ENCODE peak calls at places on chromosomes 2 and 18, in six cellular contexts. O is AG10803; B is CD4-positive, CD25-positive, alpha-beta regulatory T cell; E is transverse colon; L is A549; F is kidney epithelial cell. N is an unnamed sample.
A peak's percentile ranks its signal among the peaks of the same experiment; 100 is the strongest.

GRCh38 chr18:68734311-68734710 is 19.4 kb upstream of the TMX3 start:
- DNase-seq in O (peak; percentile 73), B (no peak), F (no peak), E (no peak), L (no peak), N (no peak)

GRCh38 chr2:173858297-173858731 is 106.9 kb downstream of the SP3 start:
- DNase-seq in B (no peak), F (peak; percentile 12), O (no peak), E (no peak), L (no peak), N (no peak)

GRCh38 chr18:31711365-31712035 is 27.1 kb upstream of the B4GALT6 start:
- DNase-seq in O (no peak), B (no peak), F (no peak), L (no peak), E (no peak), N (no peak)

GRCh38 chr2:67702284-67702683 is 305.2 kb downstream of the ETAA1 start:
- DNase-seq in E (no peak), F (no peak), B (no peak), O (no peak), L (no peak), N (no peak)

GRCh38 chr18:55634545-55634944 is 46.6 kb upstream of the TCF4 start:
- DNase-seq in L (no peak), F (peak; percentile 7), B (no peak), E (no peak), O (peak; percentile 89), N (no peak)

GRCh38 chr2:174914894-174915760 is 90.1 kb downstream of the CHN1 start:
- DNase-seq in L (no peak), O (peak; percentile 19), F (no peak), B (no peak), E (no peak), N (no peak)

GRCh38 chr2:135916232-135916631 is 40.0 kb upstream of the MCM6 start:
- DNase-seq in F (peak; percentile 4), O (peak; percentile 35), E (no peak), B (peak; percentile 81), L (peak; percentile 6), N (no peak)

GRCh38 chr2:134460583-134460998 is 206.7 kb downstream of the MGAT5 start:
- DNase-seq in L (peak; percentile 64), F (no peak), E (peak; percentile 31), O (peak; percentile 55), B (peak; percentile 50), N (no peak)

GRCh38 chr2:138622606-138623005 is 121.0 kb downstream of the SPOPL start:
- DNase-seq in O (no peak), L (no peak), E (no peak), B (no peak), F (no peak), N (no peak)

GRCh38 chr2:10847008-10847407 is 34.4 kb upstream of the PDIA6 start:
- DNase-seq in E (no peak), L (no peak), O (no peak), F (no peak), B (no peak), N (peak; percentile 73)

GRCh38 chr2:215059724-215060123 is 78.7 kb downstream of the ABCA12 start:
- DNase-seq in L (no peak), B (no peak), O (no peak), E (no peak), F (no peak), N (no peak)

GRCh38 chr2:12759248-12759647 is 42.5 kb downstream of the TRIB2 start:
- DNase-seq in F (peak; percentile 42), O (peak; percentile 97), E (no peak), B (no peak), L (no peak), N (no peak)

GRCh38 chr2:223416826-223417610 is 185.1 kb downstream of the SCG2 start:
- DNase-seq in L (no peak), O (peak; percentile 40), F (no peak), B (no peak), E (no peak), N (peak; percentile 70)

GRCh38 chr2:196077821-196078220 is 9.2 kb upstream of the DNAH7 start:
- DNase-seq in O (no peak), B (no peak), L (no peak), E (peak; percentile 23), F (no peak), N (no peak)

GRCh38 chr2:152464853-152465470 is 130.0 kb downstream of the FMNL2 start:
- DNase-seq in F (no peak), B (no peak), E (no peak), L (no peak), O (no peak), N (no peak)

GRCh38 chr2:64400733-64401500 is 53.0 kb upstream of the LGALSL start:
- DNase-seq in O (no peak), L (no peak), E (peak; percentile 43), F (no peak), B (no peak), N (no peak)

GRCh38 chr18:24369420-24369819 is 28.2 kb downstream of the OSBPL1A start:
- DNase-seq in E (no peak), O (peak; percentile 83), L (no peak), F (no peak), B (no peak), N (no peak)

GRCh38 chr2:38170733-38171132 is 94.8 kb upstream of the CYP1B1 start:
- DNase-seq in F (no peak), E (no peak), L (no peak), O (no peak), B (no peak), N (no peak)

GRCh38 chr18:60198063-60198462 is 174.5 kb downstream of the MC4R start:
- DNase-seq in E (no peak), B (no peak), F (no peak), L (no peak), O (peak; percentile 53), N (no peak)

GRCh38 chr2:190843874-190844699 is 36.5 kb upstream of the GLS start:
- DNase-seq in L (peak; percentile 31), B (peak; percentile 53), O (no peak), F (no peak), E (no peak), N (no peak)

GRCh38 chr2:18750662-18751554 is 161.5 kb upstream of the NT5C1B start:
- DNase-seq in E (no peak), O (peak; percentile 63), B (no peak), F (no peak), L (no peak), N (no peak)

GRCh38 chr2:134706587-134707329 is 12.0 kb downstream of the TMEM163 start:
- DNase-seq in F (no peak), L (no peak), E (no peak), O (no peak), B (no peak), N (no peak)

GRCh38 chr2:135926605-135927004 is 50.4 kb upstream of the MCM6 start:
- DNase-seq in B (no peak), L (no peak), F (no peak), E (no peak), O (no peak), N (no peak)

GRCh38 chr2:141947715-141948114 is 183.1 kb downstream of the LRP1B start:
- DNase-seq in L (no peak), B (no peak), F (no peak), O (no peak), E (no peak), N (no peak)

GRCh38 chr2:229344151-229344551 is 73.1 kb upstream of the PID1 start:
- DNase-seq in L (no peak), O (peak; percentile 94), B (no peak), E (no peak), F (no peak), N (no peak)

GRCh38 chr2:191115391-191115790 is 35.4 kb downstream of the STAT4 start:
- DNase-seq in E (no peak), L (no peak), B (peak; percentile 82), O (no peak), F (peak; percentile 23), N (no peak)

GRCh38 chr2:1755436-1756191 is 11.3 kb upstream of the PXDN start:
- DNase-seq in B (no peak), L (no peak), F (no peak), O (no peak), E (no peak), N (no peak)

GRCh38 chr2:148021059-148021985 is at the start of gene MBD5:
- DNase-seq in F (no peak), E (peak; percentile 46), L (peak; percentile 6), B (peak; percentile 74), O (peak; percentile 55), N (no peak)

GRCh38 chr18:31657823-31658669 is 26.3 kb downstream of the B4GALT6 start:
- DNase-seq in O (no peak), F (no peak), L (no peak), E (no peak), B (peak; percentile 7), N (no peak)

GRCh38 chr2:172552547-172553291 is 3.2 kb upstream of the PDK1 start:
- DNase-seq in E (no peak), L (no peak), F (peak; percentile 35), O (peak; percentile 75), B (no peak), N (no peak)

GRCh38 chr2:154813636-154814035 is 115.1 kb downstream of the KCNJ3 start:
- DNase-seq in B (no peak), L (no peak), O (no peak), F (no peak), E (no peak), N (no peak)

GRCh38 chr2:73291461-73292315 is 1.7 kb downstream of the EGR4 start:
- DNase-seq in B (peak; percentile 56), E (no peak), L (peak; percentile 49), O (no peak), F (no peak), N (no peak)
- H3K4me3 ChIP-seq in B (no peak overlapping the region), E (peak overlapping the region; percentile 34), L (peak overlapping the region; percentile 58), O (no peak overlapping the region), F (no peak overlapping the region), N (no peak overlapping the region)

GRCh38 chr18:72692086-72692485 is 147.9 kb upstream of the CBLN2 start:
- DNase-seq in L (no peak), B (no peak), O (no peak), F (no peak), E (peak; percentile 44), N (no peak)
- H3K4me3 ChIP-seq in L (no peak overlapping the region), B (no peak overlapping the region), O (no peak overlapping the region), F (peak overlapping the region; percentile 6), E (peak overlapping the region; percentile 8), N (no peak overlapping the region)

DNA sequence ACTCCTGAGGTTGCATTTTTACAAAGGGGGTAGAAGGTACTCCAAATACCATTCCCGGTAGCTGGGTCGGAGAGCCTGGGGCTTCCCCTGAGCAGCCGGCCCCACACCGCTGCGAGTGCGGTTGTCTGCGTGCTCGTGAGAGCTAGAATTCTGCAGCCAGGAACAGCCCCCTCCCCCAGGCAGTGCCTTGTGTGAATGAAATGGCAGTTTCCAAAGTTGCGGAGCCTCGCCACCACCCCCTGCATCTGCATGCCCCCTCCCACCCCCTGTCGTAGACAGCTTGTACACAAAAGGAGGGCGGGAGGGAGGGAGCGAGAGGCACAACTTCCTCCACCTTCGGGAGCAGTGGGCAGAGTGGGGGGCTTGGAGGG is 1.1 kb downstream of the MYCN start:
- DNase-seq in E (no peak), L (peak; percentile 25), O (no peak), F (no peak), B (no peak), N (no peak)
- H3K4me3 ChIP-seq in E (peak overlapping the region; percentile 66), L (peak overlapping the region; percentile 37), O (no peak overlapping the region), F (peak overlapping the region; percentile 52), B (peak overlapping the region; percentile 26), N (peak overlapping the region; percentile 3)

GRCh38 chr18:26621161-26622026 is 73.0 kb upstream of the KCTD1 start:
- DNase-seq in L (peak; percentile 21), E (peak; percentile 45), B (peak; percentile 17), O (no peak), F (no peak), N (peak; percentile 69)
- H3K4me3 ChIP-seq in L (peak overlapping the region; percentile 44), E (peak overlapping the region; percentile 21), B (no peak overlapping the region), O (no peak overlapping the region), F (no peak overlapping the region), N (no peak overlapping the region)

GRCh38 chr2:16666453-16666801 is 793 bp upstream of the CYRIA start:
- DNase-seq in F (no peak), L (no peak), O (peak; percentile 15), E (no peak), B (peak; percentile 4), N (no peak)
- H3K4me3 ChIP-seq in F (no peak overlapping the region), L (no peak overlapping the region), O (peak overlapping the region; percentile 56), E (peak overlapping the region; percentile 53), B (no peak overlapping the region), N (peak overlapping the region; percentile 66)